ENCODE peak calls at places on chromosome 20, in four cellular contexts. One of them, this sample, is unnamed.

GRCh38 chr20:2145376-2145775 is 43.7 kb downstream of the STK35 start:
- DNase-seq in pancreas: no peak
- DNase-seq in brain microvascular endothelial cell: no peak
- DNase-seq in upper lobe of left lung: no peak
- DNase-seq in this sample: no peak

GRCh38 chr20:7180261-7181045 is 413.0 kb downstream of the BMP2 start:
- DNase-seq in upper lobe of left lung: no peak
- DNase-seq in brain microvascular endothelial cell: no peak
- DNase-seq in pancreas: no peak
- DNase-seq in this sample: no peak

GRCh38 chr20:25398363-25399037 is 7.9 kb upstream of the ABHD12 start:
- DNase-seq in pancreas: no peak
- DNase-seq in upper lobe of left lung: no peak
- DNase-seq in brain microvascular endothelial cell: no peak
- DNase-seq in this sample: no peak

GRCh38 chr20:46131396-46131795 is 13.3 kb downstream of the CD40 start:
- DNase-seq in upper lobe of left lung: no peak
- DNase-seq in brain microvascular endothelial cell: no peak
- DNase-seq in pancreas: no peak
- DNase-seq in this sample: no peak

GRCh38 chr20:39299783-39300182 is 337.6 kb downstream of the DHX35 start:
- DNase-seq in brain microvascular endothelial cell: no peak
- DNase-seq in upper lobe of left lung: no peak
- DNase-seq in pancreas: no peak
- DNase-seq in this sample: no peak

GRCh38 chr20:64256282-64256947 is 867 bp downstream of the PCMTD2 start:
- DNase-seq in brain microvascular endothelial cell: no peak
- DNase-seq in pancreas: no peak
- DNase-seq in upper lobe of left lung: no peak
- DNase-seq in this sample: no peak

GRCh38 chr20:35307666-35308653 is 15.7 kb upstream of the FAM83C start:
- DNase-seq in upper lobe of left lung: peak
- DNase-seq in pancreas: peak
- DNase-seq in brain microvascular endothelial cell: no peak
- DNase-seq in this sample: peak

GRCh38 chr20:51980277-51980676 is 178.0 kb upstream of the SALL4 start:
- DNase-seq in upper lobe of left lung: no peak
- DNase-seq in pancreas: no peak
- DNase-seq in brain microvascular endothelial cell: no peak
- DNase-seq in this sample: no peak

GRCh38 chr20:24444531-24445190 is 24.8 kb upstream of the SYNDIG1 start:
- DNase-seq in pancreas: no peak
- DNase-seq in upper lobe of left lung: no peak
- DNase-seq in brain microvascular endothelial cell: no peak
- DNase-seq in this sample: no peak

GRCh38 chr20:50690979-50691584 is at the start of gene RIPOR3:
- DNase-seq in pancreas: no peak
- DNase-seq in upper lobe of left lung: peak
- DNase-seq in brain microvascular endothelial cell: no peak
- DNase-seq in this sample: no peak

GRCh38 chr20:64112691-64113443 is 5.5 kb upstream of the NPBWR2 start:
- DNase-seq in brain microvascular endothelial cell: no peak
- DNase-seq in pancreas: no peak
- DNase-seq in upper lobe of left lung: no peak
- DNase-seq in this sample: no peak

GRCh38 chr20:57911512-57912226 is 201.9 kb upstream of the PMEPA1 start:
- DNase-seq in pancreas: no peak
- DNase-seq in upper lobe of left lung: no peak
- DNase-seq in brain microvascular endothelial cell: no peak
- DNase-seq in this sample: peak

GRCh38 chr20:57596998-57597939 is 23.0 kb downstream of the ZBP1 start:
- DNase-seq in upper lobe of left lung: peak
- DNase-seq in pancreas: peak
- DNase-seq in brain microvascular endothelial cell: peak
- DNase-seq in this sample: peak

GRCh38 chr20:45052698-45053440 is 48.1 kb downstream of the KCNS1 start:
- DNase-seq in pancreas: no peak
- DNase-seq in brain microvascular endothelial cell: peak
- DNase-seq in upper lobe of left lung: no peak
- DNase-seq in this sample: no peak

DNA sequence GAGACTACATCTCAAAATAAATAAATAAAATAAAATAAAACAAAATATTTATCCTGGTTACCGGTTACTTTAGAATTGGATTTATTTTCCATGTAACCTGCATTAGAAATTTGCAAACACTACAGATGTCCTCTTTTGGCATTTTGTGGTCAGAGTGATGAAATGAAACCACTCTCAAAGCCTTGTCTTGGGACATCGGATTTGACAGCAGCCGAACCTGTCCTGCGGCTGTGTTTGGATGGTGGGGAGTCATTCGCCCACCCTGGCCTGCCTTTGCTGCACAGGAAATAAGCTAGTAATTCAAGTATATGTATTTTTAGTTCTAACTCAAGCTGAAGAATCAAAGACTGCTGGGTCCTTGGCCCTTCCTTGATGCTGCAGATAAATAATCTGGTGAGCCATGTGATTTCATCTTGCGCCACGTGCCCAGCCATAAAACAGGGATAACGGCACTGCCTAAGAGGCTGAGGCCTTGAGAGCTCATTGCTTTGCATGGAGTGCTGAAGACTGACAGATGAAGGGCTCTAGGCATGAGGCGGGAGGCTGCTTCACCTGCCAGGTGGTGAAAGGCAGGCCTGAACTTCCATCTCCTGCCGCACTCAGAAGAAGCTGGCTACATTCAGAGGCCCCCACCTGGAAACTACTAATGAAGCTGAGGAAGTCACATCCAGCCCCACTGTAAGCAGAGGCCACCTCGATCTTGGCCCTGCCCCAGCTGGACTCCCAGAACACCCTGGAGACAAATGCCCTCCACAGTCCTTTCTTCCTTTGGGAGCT is 76.9 kb downstream of the NOL4L start:
- DNase-seq in pancreas: no peak
- DNase-seq in brain microvascular endothelial cell: no peak
- DNase-seq in upper lobe of left lung: no peak
- DNase-seq in this sample: no peak
- H3K27ac ChIP-seq in pancreas: no peak
- H3K27ac ChIP-seq in brain microvascular endothelial cell: no peak
- H3K27ac ChIP-seq in upper lobe of left lung: peak
- H3K27ac ChIP-seq in this sample: no peak

DNA sequence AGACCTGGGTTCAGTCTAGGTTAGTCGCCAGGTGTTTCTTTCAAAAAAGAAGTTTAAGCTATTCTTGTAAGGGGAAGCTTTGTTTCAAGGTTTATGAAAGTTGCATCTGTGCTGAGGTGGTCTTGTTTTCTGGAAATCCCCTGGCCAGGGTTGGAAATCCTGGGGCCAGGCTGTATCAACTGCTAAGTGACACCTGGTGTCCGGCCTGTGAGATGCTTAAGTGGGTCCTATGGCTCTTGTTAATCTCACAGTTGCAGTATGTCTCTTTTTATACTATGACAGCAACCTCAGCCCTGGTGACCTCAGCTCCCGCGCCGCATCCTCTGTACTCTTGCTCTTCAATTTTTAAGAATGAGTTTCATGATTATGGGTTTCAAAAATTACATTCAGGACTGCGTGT is 72.0 kb downstream of the CHMP4B start:
- DNase-seq in pancreas: no peak
- DNase-seq in upper lobe of left lung: no peak
- DNase-seq in brain microvascular endothelial cell: no peak
- DNase-seq in this sample: no peak
- TF ChIP-seq CTCF in pancreas: no peak
- TF ChIP-seq CTCF in upper lobe of left lung: no peak
- TF ChIP-seq CTCF in brain microvascular endothelial cell: no peak
- TF ChIP-seq CTCF in this sample: no peak

DNA sequence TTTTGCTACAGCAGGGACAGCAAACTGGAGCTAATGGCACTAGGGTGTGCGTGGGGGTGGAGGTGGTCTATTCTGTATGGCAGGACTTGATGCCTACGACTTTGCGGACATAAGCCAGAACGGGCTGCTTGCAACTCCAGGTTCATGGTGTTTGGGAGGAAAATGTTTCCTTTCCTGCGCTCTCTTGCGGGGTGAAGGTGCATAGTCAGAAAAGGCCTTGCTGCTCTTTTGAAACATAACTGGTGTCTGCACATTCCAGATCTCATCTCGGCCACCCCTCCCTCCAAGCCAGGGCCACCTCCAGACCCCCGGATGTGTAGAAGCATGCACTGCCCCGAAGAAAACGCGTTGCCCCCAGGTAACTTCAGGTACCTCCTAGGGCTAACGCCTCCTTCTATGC is 8.1 kb downstream of the FOXA2 start:
- DNase-seq in brain microvascular endothelial cell: no peak
- DNase-seq in upper lobe of left lung: no peak
- DNase-seq in pancreas: no peak
- DNase-seq in this sample: no peak
- H3K4me3 ChIP-seq in brain microvascular endothelial cell: no peak
- H3K4me3 ChIP-seq in upper lobe of left lung: peak
- H3K4me3 ChIP-seq in pancreas: peak
- H3K4me3 ChIP-seq in this sample: no peak

GRCh38 chr20:5040345-5040744 is 39.0 kb upstream of the SLC23A2 start:
- DNase-seq in upper lobe of left lung: no peak
- DNase-seq in brain microvascular endothelial cell: no peak
- DNase-seq in pancreas: no peak
- DNase-seq in this sample: no peak

GRCh38 chr20:5041433-5041832 is 40.1 kb upstream of the SLC23A2 start:
- DNase-seq in upper lobe of left lung: no peak
- DNase-seq in brain microvascular endothelial cell: peak
- DNase-seq in pancreas: no peak
- DNase-seq in this sample: no peak

GRCh38 chr20:5039889-5040288 is 38.6 kb upstream of the SLC23A2 start:
- DNase-seq in pancreas: no peak
- DNase-seq in upper lobe of left lung: no peak
- DNase-seq in brain microvascular endothelial cell: no peak
- DNase-seq in this sample: no peak

GRCh38 chr20:5039255-5039657 is 37.9 kb upstream of the SLC23A2 start:
- DNase-seq in pancreas: no peak
- DNase-seq in brain microvascular endothelial cell: no peak
- DNase-seq in upper lobe of left lung: no peak
- DNase-seq in this sample: no peak

DNA sequence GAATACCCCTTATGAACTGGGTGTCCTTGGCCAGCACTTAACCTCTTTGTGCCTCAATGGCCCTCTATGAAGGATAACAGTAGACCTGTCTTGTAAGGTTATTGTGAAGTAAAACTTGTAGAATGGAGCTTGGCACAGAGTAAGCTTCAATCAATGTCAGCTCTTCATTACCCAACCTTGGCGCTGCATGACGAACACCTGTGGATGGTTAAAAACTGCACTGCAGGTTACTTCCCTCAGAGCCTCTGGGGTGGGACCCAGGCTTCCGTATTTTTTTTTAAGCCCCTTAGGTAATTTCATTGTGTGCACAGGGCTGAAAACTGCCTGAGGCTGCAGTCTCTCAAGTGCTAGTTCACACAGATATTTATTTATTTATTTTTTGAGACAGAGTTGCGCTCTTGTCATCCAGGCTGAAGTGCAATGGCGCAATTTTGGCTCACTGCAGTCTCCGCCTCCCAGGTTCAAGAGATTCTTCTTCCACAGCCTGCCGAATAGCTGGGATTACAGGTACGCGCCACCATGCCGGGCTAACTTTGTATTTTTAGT is 42.8 kb upstream of the SLC23A2 start:
- DNase-seq in pancreas: no peak
- DNase-seq in upper lobe of left lung: no peak
- DNase-seq in brain microvascular endothelial cell: no peak
- DNase-seq in this sample: no peak
- H3K27ac ChIP-seq in pancreas: no peak
- H3K27ac ChIP-seq in upper lobe of left lung: no peak
- H3K27ac ChIP-seq in brain microvascular endothelial cell: no peak
- H3K27ac ChIP-seq in this sample: no peak

GRCh38 chr20:62830251-62830650 is 13.4 kb downstream of the COL9A3 start:
- DNase-seq in pancreas: peak
- DNase-seq in upper lobe of left lung: peak
- DNase-seq in brain microvascular endothelial cell: no peak
- DNase-seq in this sample: no peak

GRCh38 chr20:62831361-62831788 is 14.5 kb downstream of the COL9A3 start:
- DNase-seq in upper lobe of left lung: peak
- DNase-seq in brain microvascular endothelial cell: no peak
- DNase-seq in pancreas: peak
- DNase-seq in this sample: no peak

GRCh38 chr20:62829231-62830230 is 12.7 kb downstream of the COL9A3 start:
- DNase-seq in upper lobe of left lung: peak
- DNase-seq in pancreas: peak
- DNase-seq in brain microvascular endothelial cell: no peak
- DNase-seq in this sample: no peak

GRCh38 chr20:62831854-62832211 is 15.0 kb downstream of the COL9A3 start:
- DNase-seq in brain microvascular endothelial cell: no peak
- DNase-seq in upper lobe of left lung: no peak
- DNase-seq in pancreas: no peak
- DNase-seq in this sample: no peak

GRCh38 chr20:62830821-62831220 is 14.0 kb downstream of the COL9A3 start:
- DNase-seq in brain microvascular endothelial cell: no peak
- DNase-seq in upper lobe of left lung: peak
- DNase-seq in pancreas: peak
- DNase-seq in this sample: no peak
- TF ChIP-seq CTCF in brain microvascular endothelial cell: no peak
- TF ChIP-seq CTCF in upper lobe of left lung: no peak
- TF ChIP-seq CTCF in pancreas: no peak
- TF ChIP-seq CTCF in this sample: no peak

DNA sequence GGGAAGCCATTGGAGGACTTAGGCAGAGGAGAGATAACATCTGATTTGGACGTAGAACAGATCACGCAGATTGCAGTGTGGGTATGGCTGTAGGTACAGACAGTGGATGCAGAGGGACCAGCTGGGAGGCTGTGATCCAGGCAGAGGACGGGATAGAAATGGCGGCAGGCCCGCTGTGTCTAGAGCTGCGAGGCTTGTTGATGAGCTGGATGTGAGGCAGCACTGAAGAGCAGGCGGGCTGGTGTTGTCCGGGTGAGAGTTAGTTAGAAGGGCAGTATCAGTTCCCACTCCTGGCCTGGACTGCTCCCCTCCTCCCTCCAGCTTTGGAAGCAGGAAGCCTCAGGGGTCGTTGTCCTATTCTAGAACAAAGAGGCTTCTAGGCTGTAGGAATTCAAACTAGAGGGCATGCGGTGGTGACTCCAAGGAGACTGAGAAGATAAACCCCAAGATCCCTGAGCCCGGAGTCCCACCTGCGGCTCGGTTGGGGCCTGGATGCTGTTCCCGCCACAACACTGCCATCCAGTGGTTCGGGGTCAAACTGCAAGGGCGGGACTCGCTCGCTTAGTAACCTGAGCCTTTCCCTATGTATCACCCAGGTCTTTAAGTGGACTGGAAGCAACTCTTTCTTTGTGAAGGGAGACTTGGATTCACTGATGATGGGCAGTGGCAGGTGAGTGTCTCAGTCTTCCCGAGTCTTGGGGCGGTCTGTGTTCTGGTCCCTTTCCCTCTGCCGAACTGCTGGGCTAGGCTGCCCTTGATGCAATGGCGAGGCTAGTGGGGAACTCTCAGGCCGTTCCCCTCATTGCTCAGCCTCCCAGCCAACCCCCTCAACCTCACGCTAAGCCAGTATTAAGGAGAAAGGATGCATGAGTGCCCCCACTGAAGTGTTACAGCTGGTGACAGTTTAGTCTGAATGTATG is 11.2 kb downstream of the TLDC2 start:
- DNase-seq in pancreas: peak
- DNase-seq in brain microvascular endothelial cell: peak
- DNase-seq in upper lobe of left lung: no peak
- DNase-seq in this sample: peak
- H3K4me3 ChIP-seq in pancreas: no peak
- H3K4me3 ChIP-seq in brain microvascular endothelial cell: peak
- H3K4me3 ChIP-seq in upper lobe of left lung: no peak
- H3K4me3 ChIP-seq in this sample: no peak